ENCODE peak calls at places on chromosome 1, in six cellular contexts. O is heart left ventricle, I is IMR-90, L is uterus, K is upper lobe of left lung, F is NB4. C is an unnamed sample.

GRCh38 chr1:47104816-47105215 is 32.4 kb upstream of the CYP4A22 start:
- DNase-seq in K (no peak), O (no peak), I (no peak), F (no peak), L (no peak), C (no peak)

GRCh38 chr1:206769331-206769731 is 1.2 kb upstream of the IL19 start:
- DNase-seq in F (no peak), L (no peak), I (no peak), K (no peak), O (no peak), C (no peak)

GRCh38 chr1:222950892-222951291 is 136.1 kb downstream of the DISP1 start:
- DNase-seq in I (no peak), K (no peak), O (no peak), F (no peak), L (no peak), C (no peak)

GRCh38 chr1:29800522-29800956 is 564.2 kb downstream of the PTPRU start:
- DNase-seq in O (no peak), F (no peak), L (no peak), K (no peak), I (no peak), C (peak)

GRCh38 chr1:15056515-15057285 is 96.8 kb upstream of the TMEM51 start:
- DNase-seq in O (no peak), F (no peak), I (peak), K (no peak), L (no peak), C (no peak)

GRCh38 chr1:98870959-98871903 is 133.4 kb downstream of the PLPPR5 start:
- DNase-seq in F (peak), O (no peak), K (no peak), I (no peak), L (no peak), C (no peak)

GRCh38 chr1:180310095-180310494 is 80.0 kb downstream of the LHX4 start:
- DNase-seq in L (no peak), I (peak), K (peak), O (no peak), F (peak), C (no peak)

GRCh38 chr1:46940307-46940706 is 969 bp downstream of the CYP4A11 start:
- DNase-seq in L (no peak), O (no peak), K (no peak), F (no peak), I (no peak), C (no peak)

GRCh38 chr1:52970149-52970548 is 43.1 kb downstream of the SCP2 start:
- DNase-seq in I (peak), O (no peak), L (no peak), F (peak), K (no peak), C (no peak)

GRCh38 chr1:196577386-196577785 is 30.9 kb downstream of the KCNT2 start:
- DNase-seq in L (no peak), F (no peak), O (no peak), K (no peak), I (no peak), C (no peak)

GRCh38 chr1:58816747-58817221 is 32.9 kb upstream of the JUN start:
- DNase-seq in O (no peak), I (peak), F (no peak), L (no peak), K (no peak), C (no peak)

GRCh38 chr1:90176530-90176929 is 181.6 kb downstream of the ZNF326 start:
- DNase-seq in F (peak), L (no peak), I (no peak), O (no peak), K (no peak), C (no peak)

GRCh38 chr1:53195913-53196484 is 625 bp upstream of the CPT2 start:
- DNase-seq in I (no peak), F (no peak), K (no peak), L (no peak), O (no peak), C (no peak)

DNA sequence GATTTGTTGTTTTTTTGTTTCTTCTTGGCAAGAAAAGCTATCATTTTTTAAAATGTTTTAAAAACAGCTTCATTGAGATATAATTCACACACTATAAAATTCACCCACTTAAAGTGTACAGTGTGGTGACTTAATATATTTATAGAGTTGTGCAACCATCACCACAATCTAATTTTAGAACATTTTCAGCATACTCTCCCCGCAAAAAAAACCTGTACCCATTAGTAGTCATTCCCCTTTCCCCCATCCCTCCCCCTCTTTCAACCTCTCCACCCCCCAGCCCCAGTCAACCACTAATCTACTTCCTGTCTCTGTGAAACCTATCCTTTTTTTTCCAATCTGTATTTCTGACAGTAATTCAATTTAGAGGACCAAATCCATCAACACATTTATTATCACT is 30.6 kb downstream of the ZC3H11B start:
- DNase-seq in L (no peak), F (peak), O (no peak), K (no peak), I (peak), C (no peak)
- H3K4me3 ChIP-seq in L (no peak), F (no peak), O (no peak), K (no peak), I (no peak), C (no peak)

GRCh38 chr1:211677659-211678058 is 2.2 kb upstream of the NEK2 start:
- DNase-seq in I (no peak), F (no peak), O (no peak), L (no peak), K (no peak), C (no peak)

GRCh38 chr1:211680752-211681327 is 5.4 kb upstream of the NEK2 start:
- DNase-seq in I (peak), L (peak), K (peak), O (peak), F (peak), C (no peak)

GRCh38 chr1:211676106-211676583 is 724 bp upstream of the NEK2 start:
- DNase-seq in O (no peak), L (no peak), F (no peak), K (no peak), I (no peak), C (no peak)

GRCh38 chr1:211675230-211676105 is at the start of gene NEK2:
- DNase-seq in L (peak), F (peak), O (peak), I (peak), K (peak), C (peak)
- TF ChIP-seq POLR2A in L (no peak), F (peak), O (no peak), I (no peak), K (no peak), C (no peak)

GRCh38 chr1:31934251-31934650 is 3.9 kb downstream of the PTP4A2 start:
- DNase-seq in F (no peak), L (no peak), O (no peak), I (no peak), K (no peak), C (no peak)
- H3K4me3 ChIP-seq in F (peak), L (no peak), O (no peak), I (no peak), K (no peak), C (no peak)

GRCh38 chr1:186834405-186834958 is 5.7 kb downstream of the PLA2G4A start:
- DNase-seq in K (no peak), L (no peak), F (no peak), O (no peak), I (no peak), C (no peak)

GRCh38 chr1:186829679-186830587 is 1.2 kb downstream of the PLA2G4A start:
- DNase-seq in L (no peak), K (no peak), F (no peak), O (no peak), I (no peak), C (no peak)

DNA sequence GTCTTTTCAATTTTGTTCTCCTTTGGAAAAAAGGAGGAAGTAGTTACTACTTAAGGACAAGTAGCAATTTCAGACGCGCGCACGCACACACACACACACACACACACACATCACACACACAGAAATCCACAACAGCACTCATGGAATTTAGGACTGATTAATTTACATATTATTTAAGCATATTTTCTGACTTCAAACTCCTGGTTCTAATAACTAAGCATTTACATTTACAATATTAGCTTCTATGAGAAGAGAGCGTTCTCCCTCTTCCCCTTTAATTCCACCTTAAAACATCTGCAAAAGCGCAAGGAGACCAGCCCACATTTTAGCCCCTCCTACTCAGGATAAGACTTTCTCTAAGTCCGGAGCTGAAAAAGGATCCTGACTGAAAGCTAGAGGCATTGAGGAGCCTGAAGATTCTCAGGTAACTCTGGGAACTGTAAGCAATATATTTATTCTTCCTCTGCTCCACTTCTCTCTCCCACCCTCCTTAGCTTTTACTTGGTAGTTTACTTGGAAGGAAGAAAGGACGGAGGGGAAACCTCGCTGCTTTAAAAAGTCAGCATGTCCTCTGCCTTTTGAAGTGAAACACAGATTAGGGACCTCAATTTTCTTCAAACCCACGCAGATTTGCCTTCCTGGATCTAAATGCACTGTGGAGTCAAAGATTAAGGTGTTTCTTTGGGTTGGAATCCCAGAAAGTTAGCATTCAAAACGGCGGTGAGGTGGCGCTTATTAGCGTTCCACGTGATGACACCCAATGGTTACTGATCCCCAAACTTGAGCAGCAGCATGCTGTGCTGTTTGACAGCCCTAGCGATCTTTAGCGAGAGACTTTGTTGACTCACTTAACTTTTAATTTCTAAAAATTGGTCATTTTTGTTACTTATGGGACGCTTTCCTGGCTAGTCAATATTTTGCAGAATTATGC is at the start of gene PLA2G4A:
- DNase-seq in O (peak), L (peak), K (peak), I (peak), F (peak), C (peak)
- TF ChIP-seq POLR2A in O (no peak), L (no peak), K (no peak), I (no peak), F (peak), C (no peak)

DNA sequence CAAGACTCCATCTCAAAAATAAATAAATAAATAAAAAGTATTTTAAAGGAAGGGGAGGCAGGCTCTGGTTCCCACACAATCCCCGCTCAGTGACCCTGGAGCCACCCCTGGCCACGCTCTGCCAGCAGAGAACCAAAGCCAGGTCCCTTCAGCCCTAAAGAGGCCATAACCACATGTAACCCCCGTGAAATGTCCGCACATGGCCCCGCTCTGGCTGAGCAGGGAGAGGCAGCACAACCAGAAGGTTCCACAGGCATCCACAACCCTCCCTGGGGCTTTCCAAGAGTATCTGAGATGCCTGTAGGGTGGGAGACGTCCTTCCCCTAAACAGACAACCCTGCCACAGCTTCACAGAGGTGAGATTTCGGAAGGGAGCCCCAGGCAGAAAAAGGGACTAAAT is 1.4 kb upstream of the ARF1 start:
- DNase-seq in I (no peak), L (no peak), F (no peak), O (peak), K (no peak), C (no peak)
- H3K4me3 ChIP-seq in I (peak), L (peak), F (peak), O (no peak), K (peak), C (no peak)

GRCh38 chr1:149846600-149847466 is 52.5 kb upstream of the BOLA1 start:
- DNase-seq in O (no peak), L (no peak), K (no peak), F (no peak), I (no peak), C (no peak)

GRCh38 chr1:149846042-149846441 is 53.3 kb upstream of the BOLA1 start:
- DNase-seq in L (no peak), F (peak), I (no peak), K (no peak), O (no peak), C (no peak)

GRCh38 chr1:149844096-149844495 is 55.3 kb upstream of the BOLA1 start:
- DNase-seq in K (no peak), F (peak), I (peak), L (no peak), O (no peak), C (peak)

GRCh38 chr1:149844650-149845255 is 54.6 kb upstream of the BOLA1 start:
- DNase-seq in F (no peak), L (no peak), O (no peak), I (no peak), K (no peak), C (no peak)

DNA sequence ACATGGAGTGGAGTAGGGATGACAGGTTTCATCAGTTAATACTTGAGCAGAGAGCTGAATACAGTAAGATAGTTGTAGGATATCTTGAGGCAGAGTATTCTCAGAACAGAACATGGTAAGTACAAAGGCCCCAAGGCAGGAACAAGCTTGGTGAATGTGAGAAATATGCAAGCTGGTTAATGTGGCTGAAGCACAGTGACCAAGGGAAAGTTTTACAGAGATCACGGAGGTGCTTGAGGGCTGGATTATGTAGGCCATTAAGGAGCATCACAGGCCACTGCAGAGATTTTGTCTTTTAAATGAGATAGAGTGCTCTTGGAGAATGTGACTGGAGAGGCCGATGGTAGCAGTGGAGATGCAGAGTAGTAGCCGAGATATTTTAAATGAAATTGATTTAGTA is 54.0 kb upstream of the BOLA1 start:
- DNase-seq in F (peak), I (no peak), O (no peak), K (peak), L (no peak), C (peak)
- TF ChIP-seq POLR2A in F (no peak), I (no peak), O (no peak), K (no peak), L (no peak), C (no peak)

GRCh38 chr1:244318078-244318477 is 133.6 kb downstream of the ADSS2 start:
- DNase-seq in L (no peak), I (no peak), O (no peak), K (no peak), F (no peak), C (no peak)

GRCh38 chr1:244318512-244318911 is 133.2 kb downstream of the ADSS2 start:
- DNase-seq in O (no peak), F (peak), K (no peak), I (no peak), L (no peak), C (peak)

GRCh38 chr1:244322181-244322580 is 129.5 kb downstream of the ADSS2 start:
- DNase-seq in K (no peak), F (peak), I (no peak), O (no peak), L (no peak), C (no peak)

GRCh38 chr1:244316986-244317655 is 134.6 kb downstream of the ADSS2 start:
- DNase-seq in I (no peak), F (no peak), O (no peak), L (no peak), K (no peak), C (no peak)

DNA sequence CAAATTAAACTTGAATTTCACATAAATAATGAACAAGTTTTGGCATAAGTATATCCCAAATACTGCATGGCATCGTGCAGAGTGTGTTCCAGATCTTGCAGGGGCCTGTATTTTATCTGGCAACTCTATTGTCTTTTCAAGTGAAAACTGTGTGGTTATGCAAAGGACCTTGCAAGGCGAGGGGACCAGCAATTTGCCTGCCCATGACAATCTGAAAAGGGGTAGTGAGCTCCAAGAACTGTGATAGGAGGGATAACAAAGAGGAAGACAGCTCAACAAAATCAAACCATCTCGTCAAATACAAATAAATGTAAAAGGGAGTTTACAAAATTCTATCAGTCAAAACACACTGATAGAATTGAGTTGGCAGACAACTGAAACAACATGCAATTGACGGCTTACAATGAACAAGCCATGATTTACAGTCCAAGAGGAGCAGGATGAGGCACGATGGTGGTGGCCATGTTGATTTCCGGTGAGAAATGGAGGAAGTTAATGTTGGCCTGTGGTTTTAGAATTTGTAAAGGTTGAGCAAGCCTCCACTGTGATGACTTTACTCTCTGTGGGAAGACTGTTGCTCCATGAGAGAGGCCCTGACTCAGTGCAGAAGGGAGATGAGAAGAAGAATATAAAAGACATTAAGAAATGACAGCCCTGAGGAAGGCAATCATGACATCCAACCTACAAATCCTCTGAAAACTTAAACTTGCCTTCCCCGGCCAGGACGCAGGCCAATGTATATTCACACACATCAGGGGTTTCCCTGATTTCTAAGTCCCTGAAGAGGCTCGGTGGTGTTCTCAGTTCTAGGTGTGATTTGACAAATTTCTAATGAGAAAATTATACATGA is 132.2 kb downstream of the ADSS2 start:
- DNase-seq in O (no peak), K (peak), L (no peak), I (peak), F (peak), C (peak)
- H3K4me3 ChIP-seq in O (no peak), K (no peak), L (no peak), I (no peak), F (peak), C (no peak)